ENCODE peak calls at places on chromosomes 3 and 15, in four cellular contexts. One of them, this sample, is unnamed.

GRCh38 chr15:65044724-65045481 is at the start of gene SLC51B:
- DNase-seq in astrocyte of the cerebellum: no peak
- DNase-seq in neural progenitor cell: no peak
- DNase-seq in psoas muscle: no peak
- DNase-seq in this sample: peak; percentile 75

GRCh38 chr3:140242818-140243276 is 307.9 kb downstream of the CLSTN2 start:
- DNase-seq in astrocyte of the cerebellum: peak; percentile 32
- DNase-seq in psoas muscle: no peak
- DNase-seq in neural progenitor cell: no peak
- DNase-seq in this sample: no peak

GRCh38 chr3:187913617-187914033 is 168.4 kb upstream of the BCL6 start:
- DNase-seq in astrocyte of the cerebellum: peak; percentile 5
- DNase-seq in psoas muscle: no peak
- DNase-seq in neural progenitor cell: no peak
- DNase-seq in this sample: no peak

GRCh38 chr3:33749546-33750215 is 31.6 kb upstream of the CLASP2 start:
- DNase-seq in astrocyte of the cerebellum: no peak
- DNase-seq in psoas muscle: no peak
- DNase-seq in neural progenitor cell: no peak
- DNase-seq in this sample: no peak

GRCh38 chr15:66621491-66622467 is 56.0 kb upstream of the LCTL start:
- DNase-seq in astrocyte of the cerebellum: no peak
- DNase-seq in psoas muscle: no peak
- DNase-seq in neural progenitor cell: peak; percentile 75
- DNase-seq in this sample: no peak

GRCh38 chr15:41493205-41493901 is at the start of gene ITPKA:
- DNase-seq in psoas muscle: peak; percentile 75
- DNase-seq in astrocyte of the cerebellum: no peak
- DNase-seq in neural progenitor cell: peak; percentile 80
- DNase-seq in this sample: peak; percentile 87

GRCh38 chr15:66560856-66561525 is 4.8 kb downstream of the LCTL start:
- DNase-seq in neural progenitor cell: no peak
- DNase-seq in astrocyte of the cerebellum: no peak
- DNase-seq in psoas muscle: no peak
- DNase-seq in this sample: no peak

GRCh38 chr3:126550488-126551051 is 8.2 kb downstream of the C3orf22 start:
- DNase-seq in psoas muscle: no peak
- DNase-seq in neural progenitor cell: no peak
- DNase-seq in astrocyte of the cerebellum: no peak
- DNase-seq in this sample: no peak

GRCh38 chr15:80694624-80695098 is 449 bp upstream of the ABHD17C start:
- DNase-seq in psoas muscle: peak; percentile 32
- DNase-seq in astrocyte of the cerebellum: no peak
- DNase-seq in neural progenitor cell: peak; percentile 16
- DNase-seq in this sample: no peak

GRCh38 chr3:51796859-51797258 is 17.8 kb upstream of the IQCF6 start:
- DNase-seq in neural progenitor cell: no peak
- DNase-seq in psoas muscle: no peak
- DNase-seq in astrocyte of the cerebellum: no peak
- DNase-seq in this sample: no peak

GRCh38 chr15:88769161-88769971 is 33.9 kb upstream of the ACAN start:
- DNase-seq in neural progenitor cell: peak; percentile 67
- DNase-seq in psoas muscle: no peak
- DNase-seq in astrocyte of the cerebellum: no peak
- DNase-seq in this sample: no peak

GRCh38 chr15:36831915-36832310 is 252.5 kb downstream of the CDIN1 start:
- DNase-seq in psoas muscle: no peak
- DNase-seq in neural progenitor cell: no peak
- DNase-seq in astrocyte of the cerebellum: peak; percentile 16
- DNase-seq in this sample: no peak

This sample was measured in Right ventricle myocardium superior.